ENCODE peak calls at places on chromosomes 13 and 19, in eight cellular contexts. M, R, D, S, H, W, N and G are unnamed samples.

GRCh38 chr19:15144046-15144646 is 36.9 kb downstream of the SYDE1 start:
- DNase-seq in M (no peak), R (no peak), D (no peak), W (no peak), S (no peak), N (no peak), H (no peak), G (no peak)

GRCh38 chr19:3073159-3073563 is 10.9 kb upstream of the TLE5 start:
- DNase-seq in S (peak), M (peak), N (peak), D (no peak), W (peak), H (no peak), R (peak), G (peak)

GRCh38 chr13:66803759-66804456 is 426.2 kb downstream of the PCDH9 start:
- DNase-seq in D (no peak), R (no peak), S (no peak), W (no peak), H (no peak), M (peak), N (no peak), G (no peak)

GRCh38 chr13:114275309-114275708 is 6.1 kb upstream of the UPF3A start:
- DNase-seq in H (no peak), M (no peak), N (no peak), D (no peak), W (no peak), R (no peak), S (no peak), G (no peak)

GRCh38 chr19:51089786-51090185 is 7.1 kb upstream of the KLK14 start:
- DNase-seq in R (no peak), H (no peak), W (no peak), D (no peak), M (no peak), N (no peak), S (no peak), G (no peak)

GRCh38 chr19:12689012-12689411 is 1.2 kb downstream of the GNG14 start:
- DNase-seq in H (no peak), N (no peak), S (no peak), R (no peak), W (no peak), D (no peak), M (no peak), G (no peak)

GRCh38 chr13:32881792-32882175 is 134.4 kb upstream of the KL start:
- DNase-seq in M (no peak), R (no peak), N (no peak), W (no peak), S (no peak), D (no peak), H (no peak), G (no peak)

GRCh38 chr13:75489502-75490263 is 7.7 kb upstream of the TBC1D4 start:
- DNase-seq in D (peak), S (no peak), M (peak), W (no peak), H (no peak), N (no peak), R (peak), G (peak)

GRCh38 chr13:94858856-94859811 is 146.8 kb upstream of the SOX21 start:
- DNase-seq in S (no peak), N (no peak), H (no peak), M (peak), R (no peak), W (no peak), D (no peak), G (no peak)

GRCh38 chr19:22616659-22617058 is 17.5 kb upstream of the ZNF492 start:
- DNase-seq in W (no peak), H (no peak), M (no peak), D (no peak), S (no peak), N (no peak), R (no peak), G (no peak)

GRCh38 chr19:50646074-50646807 is 3.0 kb upstream of the C19orf81 start:
- DNase-seq in H (no peak), R (peak), D (no peak), W (no peak), N (peak), S (peak), M (peak), G (no peak)

GRCh38 chr13:98020271-98020670 is 66.8 kb downstream of the IPO5 start:
- DNase-seq in N (no peak), R (no peak), W (no peak), D (no peak), M (peak), H (no peak), S (no peak), G (no peak)

GRCh38 chr19:3033595-3034193 is 4.6 kb upstream of the TLE2 start:
- DNase-seq in D (no peak), H (no peak), W (no peak), S (no peak), N (no peak), R (no peak), M (no peak), G (no peak)

GRCh38 chr19:1315470-1316166 is 29.9 kb downstream of the EFNA2 start:
- DNase-seq in S (peak), H (no peak), N (peak), R (peak), M (peak), D (no peak), W (peak), G (no peak)

GRCh38 chr13:75263741-75264407 is 218.1 kb downstream of the TBC1D4 start:
- DNase-seq in R (no peak), M (peak), N (no peak), W (no peak), D (no peak), H (no peak), S (no peak), G (no peak)

GRCh38 chr19:48244289-48244688 is 11.4 kb downstream of the CARD8 start:
- DNase-seq in N (no peak), D (no peak), S (no peak), M (no peak), H (no peak), R (no peak), W (no peak), G (no peak)

GRCh38 chr19:5062799-5063198 is 93.9 kb downstream of the KDM4B start:
- DNase-seq in M (no peak), D (no peak), H (no peak), W (no peak), R (no peak), N (no peak), S (no peak), G (no peak)

GRCh38 chr19:13505761-13506549 is at the start of gene CACNA1A:
- DNase-seq in N (no peak), R (no peak), W (peak), M (peak), H (no peak), S (no peak), D (no peak), G (no peak)

GRCh38 chr13:61417171-61417570 is 1.5 kb upstream of the PCDH20 start:
- DNase-seq in N (no peak), S (no peak), W (no peak), H (no peak), R (no peak), M (no peak), D (no peak), G (no peak)

GRCh38 chr13:61415749-61416148 is at the start of gene PCDH20:
- DNase-seq in R (no peak), N (no peak), S (no peak), W (no peak), M (no peak), H (no peak), D (no peak), G (no peak)

GRCh38 chr13:61414136-61414535 is 1.5 kb downstream of the PCDH20 start:
- DNase-seq in R (no peak), W (peak), S (no peak), D (no peak), N (no peak), M (no peak), H (no peak), G (no peak)

GRCh38 chr13:61413572-61413971 is 2.1 kb downstream of the PCDH20 start:
- DNase-seq in N (no peak), W (peak), R (no peak), D (no peak), S (no peak), M (no peak), H (no peak), G (no peak)

GRCh38 chr13:61414686-61415664 is 674 bp downstream of the PCDH20 start:
- DNase-seq in N (no peak), W (peak), M (no peak), R (peak), D (no peak), S (no peak), H (peak), G (peak)
- TF ChIP-seq RAD21 in N (no peak), W (peak), M (no peak), R (no peak), D (no peak), S (no peak), H (no peak), G (no peak)

DNA sequence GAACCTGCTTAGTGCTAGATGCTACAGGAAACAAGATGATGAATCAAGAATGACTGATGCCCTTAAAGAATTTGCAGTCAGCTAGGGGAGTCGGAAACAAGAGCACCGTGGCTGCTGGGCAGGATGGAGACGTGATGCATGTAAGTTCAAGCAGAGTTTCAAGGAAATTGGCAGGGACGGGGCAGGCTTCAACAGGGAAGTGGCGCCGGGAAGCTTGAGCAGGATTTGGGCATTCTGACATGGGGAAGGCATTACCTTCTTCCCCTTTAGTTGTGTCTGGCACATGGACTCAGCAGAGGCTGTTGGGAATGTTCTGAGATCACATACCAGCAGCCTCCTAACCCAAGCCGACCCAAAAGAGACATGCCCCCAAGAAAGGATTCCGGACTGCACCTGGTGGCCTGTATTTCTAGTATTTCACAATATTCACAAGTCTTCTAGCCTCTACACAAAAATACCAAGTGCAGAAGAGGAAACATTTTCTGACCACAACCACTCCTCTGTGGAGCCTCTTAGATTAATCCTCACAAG is 138.2 kb downstream of the CRYL1 start:
- DNase-seq in H (no peak), N (no peak), S (no peak), M (peak), D (no peak), R (no peak), W (no peak), G (no peak)
- H3K4me2 ChIP-seq in H (no peak), N (no peak), S (no peak), M (no peak), D (no peak), R (no peak), W (no peak), G (no peak)

GRCh38 chr13:113053376-113053775 is 52.2 kb upstream of the F7 start:
- DNase-seq in N (no peak), D (no peak), W (no peak), M (no peak), H (no peak), R (no peak), S (no peak), G (no peak)

GRCh38 chr13:113052971-113053370 is 52.6 kb upstream of the F7 start:
- DNase-seq in H (no peak), M (no peak), D (no peak), W (no peak), R (no peak), N (no peak), S (no peak), G (no peak)

GRCh38 chr13:113050856-113051431 is 54.6 kb upstream of the F7 start:
- DNase-seq in D (no peak), M (no peak), N (no peak), R (no peak), H (no peak), S (no peak), W (no peak), G (no peak)

GRCh38 chr13:113051641-113052040 is 54.0 kb upstream of the F7 start:
- DNase-seq in N (no peak), M (no peak), W (no peak), D (no peak), S (no peak), R (no peak), H (no peak), G (no peak)

DNA sequence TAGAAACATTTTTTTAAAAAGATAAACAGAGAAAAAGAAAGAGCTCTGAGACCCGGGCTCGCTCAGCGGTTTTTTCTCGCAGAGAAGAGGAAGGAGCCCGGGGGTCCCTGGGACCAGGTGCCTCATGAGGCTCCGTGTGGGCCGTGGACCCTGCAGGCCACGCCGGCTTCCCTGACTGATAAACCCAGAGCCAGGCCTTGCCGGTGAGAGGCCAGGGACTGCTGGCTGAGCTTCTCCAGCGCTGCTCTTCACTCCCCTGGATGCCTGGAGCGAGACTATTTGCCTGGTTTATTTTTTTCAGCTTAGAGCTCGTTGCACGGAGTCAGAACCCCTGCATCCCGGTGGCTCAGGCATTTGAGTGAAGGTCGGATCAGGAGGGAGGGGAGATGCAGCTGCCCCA is 53.4 kb upstream of the F7 start:
- DNase-seq in D (no peak), W (no peak), H (no peak), N (no peak), S (no peak), M (no peak), R (no peak), G (no peak)
- TF ChIP-seq RAD21 in D (no peak), W (no peak), H (no peak), N (no peak), S (no peak), M (no peak), R (no peak), G (no peak)

DNA sequence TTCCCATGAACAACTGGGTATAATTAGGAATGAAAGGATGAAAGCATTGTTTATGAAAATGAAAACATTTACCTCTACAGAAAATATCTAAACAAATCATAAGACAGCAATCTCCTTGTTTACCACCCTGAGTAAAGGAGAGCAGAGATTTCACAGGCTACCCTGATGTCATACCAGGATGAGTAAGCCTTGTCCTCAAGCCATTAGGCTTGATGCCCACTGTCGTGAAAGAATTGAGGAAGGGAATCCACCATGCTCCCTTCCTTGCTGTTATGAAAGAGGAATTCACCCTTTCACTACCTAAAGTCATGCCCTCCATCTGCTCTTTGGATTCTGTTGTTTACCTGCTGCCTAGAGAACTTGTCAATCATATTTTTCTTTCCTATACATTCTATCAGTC is 877.4 kb upstream of the PCDH20 start:
- DNase-seq in M (peak), R (peak), N (no peak), D (no peak), S (no peak), H (no peak), W (no peak), G (no peak)
- H3K4me2 ChIP-seq in M (no peak), R (no peak), N (no peak), D (peak), S (no peak), H (no peak), W (no peak), G (no peak)

GRCh38 chr19:46849610-46850009 is 1.0 kb downstream of the AP2S1 start:
- DNase-seq in N (no peak), M (no peak), D (no peak), S (no peak), H (no peak), W (no peak), R (no peak), G (no peak)
- TF ChIP-seq RAD21 in N (no peak), M (no peak), D (no peak), S (no peak), H (no peak), W (no peak), R (no peak), G (no peak)

DNA sequence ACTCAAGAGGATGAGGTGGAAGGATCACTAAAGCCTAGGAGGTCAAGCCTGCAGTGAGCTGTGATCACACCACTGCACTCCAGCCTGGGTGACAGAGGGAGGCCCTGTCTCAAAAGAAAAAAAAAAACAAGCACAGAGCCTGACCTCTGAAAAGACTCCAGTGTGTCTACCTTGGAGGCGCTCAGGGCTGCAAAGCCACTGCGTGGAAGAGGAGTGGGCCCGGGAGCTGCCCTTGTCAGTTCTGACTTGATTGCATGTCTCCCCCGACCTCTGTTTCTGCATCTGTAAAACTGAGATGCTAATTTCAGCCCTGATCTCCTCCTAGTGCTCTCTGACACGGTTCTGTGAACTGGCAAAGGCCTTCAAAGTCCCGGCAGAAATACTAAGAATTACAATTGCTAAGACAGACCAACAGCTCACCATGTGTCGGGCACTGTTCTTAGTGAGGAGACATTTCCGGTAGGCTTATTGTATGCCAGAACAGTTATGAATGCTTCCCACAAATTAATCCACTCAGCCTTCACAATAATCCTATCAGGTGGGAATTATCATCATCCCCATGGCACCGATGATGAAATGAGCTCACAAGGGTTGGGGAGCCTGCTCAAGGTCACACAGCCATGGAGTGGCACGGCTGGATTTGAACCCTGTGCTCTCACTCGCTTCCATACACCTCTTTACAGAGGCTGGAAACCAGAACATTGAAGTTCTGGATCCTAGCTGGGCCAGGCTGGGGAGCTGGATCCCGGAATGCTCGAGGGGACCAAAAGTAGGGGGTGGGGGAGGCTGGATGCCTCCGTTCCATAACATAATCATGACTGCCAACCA is 3.5 kb downstream of the AKT2 start:
- DNase-seq in H (no peak), R (no peak), D (no peak), S (no peak), N (no peak), M (no peak), W (no peak), G (no peak)
- H3K4me2 ChIP-seq in H (no peak), R (no peak), D (peak), S (no peak), N (peak), M (no peak), W (no peak), G (no peak)

DNA sequence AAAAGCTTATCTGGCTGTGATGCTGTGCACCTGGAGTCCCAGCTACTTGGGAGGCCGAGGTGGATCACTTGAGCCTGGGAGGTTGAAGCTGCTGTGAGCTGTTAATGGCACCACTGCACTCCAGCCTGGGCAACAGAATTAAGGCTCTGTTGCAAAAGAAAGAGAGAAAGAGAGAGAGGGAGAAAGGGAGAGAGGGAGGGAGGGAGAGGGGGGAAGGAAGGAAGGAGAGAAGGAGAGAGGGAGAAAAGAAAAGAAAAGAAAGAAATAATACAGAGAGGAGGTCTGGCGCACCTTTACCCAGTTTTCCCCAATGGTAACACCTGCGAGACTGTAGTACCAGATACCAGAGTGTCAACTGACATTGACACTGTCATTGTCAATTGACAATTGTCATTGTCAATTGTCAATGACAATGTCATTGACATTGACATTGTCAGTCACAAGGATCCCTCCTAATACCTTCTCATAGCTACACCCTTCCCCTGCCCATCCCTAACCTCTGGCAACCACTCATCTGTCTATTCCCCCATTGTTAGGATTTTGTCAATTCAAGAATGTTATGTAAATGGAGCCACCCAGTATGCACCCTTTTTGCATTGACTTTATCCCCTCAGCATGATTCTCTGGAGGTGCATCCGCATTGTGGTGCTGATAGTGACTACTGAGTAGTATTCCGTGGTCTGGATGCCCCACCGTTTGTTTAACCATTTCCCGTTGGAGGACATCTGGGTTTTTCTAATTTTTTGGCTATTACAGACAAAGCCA is 21.3 kb downstream of the PAK4 start:
- DNase-seq in N (no peak), R (no peak), M (no peak), W (no peak), D (no peak), S (no peak), H (no peak), G (no peak)
- TF ChIP-seq RAD21 in N (no peak), R (no peak), M (no peak), W (no peak), D (no peak), S (no peak), H (no peak), G (no peak)